ENCODE peak calls at places on chromosomes 6 and 20, in eight cellular contexts. One of them, this sample, is unnamed.

GRCh38 chr6:101534386-101534785 is 140.9 kb downstream of the GRIK2 start:
- DNase-seq in effector memory CD4-positive, alpha-beta T cell: no peak
- DNase-seq in PC-9: no peak
- DNase-seq in fibroblast of lung: peak; percentile 33
- DNase-seq in Peyer's patch: no peak
- DNase-seq in IMR-90: peak; percentile 48
- DNase-seq in AG04450: no peak
- DNase-seq in A549: no peak
- DNase-seq in this sample: no peak

GRCh38 chr6:33237731-33238130 is 29.4 kb downstream of the RING1 start:
- DNase-seq in effector memory CD4-positive, alpha-beta T cell: no peak
- DNase-seq in PC-9: no peak
- DNase-seq in fibroblast of lung: no peak
- DNase-seq in Peyer's patch: no peak
- DNase-seq in IMR-90: no peak
- DNase-seq in AG04450: no peak
- DNase-seq in A549: no peak
- DNase-seq in this sample: no peak

GRCh38 chr6:87763276-87763675 is 61.2 kb upstream of the AKIRIN2 start:
- DNase-seq in effector memory CD4-positive, alpha-beta T cell: no peak
- DNase-seq in PC-9: no peak
- DNase-seq in fibroblast of lung: no peak
- DNase-seq in Peyer's patch: no peak
- DNase-seq in IMR-90: no peak
- DNase-seq in AG04450: no peak
- DNase-seq in A549: no peak
- DNase-seq in this sample: no peak

GRCh38 chr6:134196568-134197301 is 121.2 kb downstream of the SGK1 start:
- DNase-seq in effector memory CD4-positive, alpha-beta T cell: no peak
- DNase-seq in PC-9: no peak
- DNase-seq in fibroblast of lung: no peak
- DNase-seq in Peyer's patch: no peak
- DNase-seq in IMR-90: no peak
- DNase-seq in AG04450: no peak
- DNase-seq in A549: no peak
- DNase-seq in this sample: no peak

GRCh38 chr6:118980063-118980462 is 45.1 kb upstream of the MCM9 start:
- DNase-seq in effector memory CD4-positive, alpha-beta T cell: no peak
- DNase-seq in PC-9: no peak
- DNase-seq in fibroblast of lung: peak; percentile 86
- DNase-seq in Peyer's patch: no peak
- DNase-seq in IMR-90: peak; percentile 31
- DNase-seq in AG04450: no peak
- DNase-seq in A549: no peak
- DNase-seq in this sample: no peak

GRCh38 chr6:128271011-128271410 is 249.4 kb downstream of the PTPRK start:
- DNase-seq in effector memory CD4-positive, alpha-beta T cell: no peak
- DNase-seq in PC-9: no peak
- DNase-seq in fibroblast of lung: no peak
- DNase-seq in Peyer's patch: no peak
- DNase-seq in IMR-90: no peak
- DNase-seq in AG04450: no peak
- DNase-seq in A549: no peak
- DNase-seq in this sample: no peak

GRCh38 chr6:100657678-100658330 is 193.1 kb upstream of the SIM1 start:
- DNase-seq in effector memory CD4-positive, alpha-beta T cell: no peak
- DNase-seq in PC-9: no peak
- DNase-seq in fibroblast of lung: peak; percentile 37
- DNase-seq in Peyer's patch: no peak
- DNase-seq in IMR-90: peak; percentile 3
- DNase-seq in AG04450: no peak
- DNase-seq in A549: no peak
- DNase-seq in this sample: no peak

GRCh38 chr6:115643762-115644161 is 416.9 kb downstream of the FRK start:
- DNase-seq in effector memory CD4-positive, alpha-beta T cell: no peak
- DNase-seq in PC-9: peak; percentile 24
- DNase-seq in fibroblast of lung: peak; percentile 36
- DNase-seq in Peyer's patch: no peak
- DNase-seq in IMR-90: peak; percentile 50
- DNase-seq in AG04450: peak; percentile 10
- DNase-seq in A549: no peak
- DNase-seq in this sample: peak; percentile 31

GRCh38 chr20:46317685-46318177 is 9.4 kb upstream of the CDH22 start:
- DNase-seq in effector memory CD4-positive, alpha-beta T cell: no peak
- DNase-seq in PC-9: no peak
- DNase-seq in fibroblast of lung: no peak
- DNase-seq in Peyer's patch: no peak
- DNase-seq in IMR-90: no peak
- DNase-seq in AG04450: no peak
- DNase-seq in A549: no peak
- DNase-seq in this sample: no peak

GRCh38 chr6:3844097-3844463 is 5.1 kb upstream of the FAM50B start:
- DNase-seq in effector memory CD4-positive, alpha-beta T cell: no peak
- DNase-seq in PC-9: no peak
- DNase-seq in fibroblast of lung: peak; percentile 69
- DNase-seq in Peyer's patch: no peak
- DNase-seq in IMR-90: peak; percentile 82
- DNase-seq in AG04450: no peak
- DNase-seq in A549: no peak
- DNase-seq in this sample: no peak

GRCh38 chr6:166417285-166417691 is 34.5 kb upstream of the MPC1 start:
- DNase-seq in effector memory CD4-positive, alpha-beta T cell: peak; percentile 58
- DNase-seq in PC-9: no peak
- DNase-seq in fibroblast of lung: no peak
- DNase-seq in Peyer's patch: no peak
- DNase-seq in IMR-90: no peak
- DNase-seq in AG04450: no peak
- DNase-seq in A549: no peak
- DNase-seq in this sample: no peak

GRCh38 chr20:62494980-62495797 is 19.4 kb upstream of the GATA5 start:
- DNase-seq in effector memory CD4-positive, alpha-beta T cell: no peak
- DNase-seq in PC-9: no peak
- DNase-seq in fibroblast of lung: no peak
- DNase-seq in Peyer's patch: no peak
- DNase-seq in IMR-90: no peak
- DNase-seq in AG04450: no peak
- DNase-seq in A549: no peak
- DNase-seq in this sample: no peak

GRCh38 chr20:62493886-62494285 is 18.1 kb upstream of the GATA5 start:
- DNase-seq in effector memory CD4-positive, alpha-beta T cell: no peak
- DNase-seq in PC-9: no peak
- DNase-seq in fibroblast of lung: no peak
- DNase-seq in Peyer's patch: no peak
- DNase-seq in IMR-90: no peak
- DNase-seq in AG04450: no peak
- DNase-seq in A549: no peak
- DNase-seq in this sample: no peak

GRCh38 chr20:62496525-62497218 is 20.9 kb upstream of the GATA5 start:
- DNase-seq in effector memory CD4-positive, alpha-beta T cell: no peak
- DNase-seq in PC-9: peak; percentile 34
- DNase-seq in fibroblast of lung: no peak
- DNase-seq in Peyer's patch: peak; percentile 25
- DNase-seq in IMR-90: no peak
- DNase-seq in AG04450: no peak
- DNase-seq in A549: no peak
- DNase-seq in this sample: no peak

GRCh38 chr20:62494537-62494936 is 18.7 kb upstream of the GATA5 start:
- DNase-seq in effector memory CD4-positive, alpha-beta T cell: no peak
- DNase-seq in PC-9: no peak
- DNase-seq in fibroblast of lung: no peak
- DNase-seq in Peyer's patch: peak; percentile 56
- DNase-seq in IMR-90: no peak
- DNase-seq in AG04450: no peak
- DNase-seq in A549: no peak
- DNase-seq in this sample: no peak

DNA sequence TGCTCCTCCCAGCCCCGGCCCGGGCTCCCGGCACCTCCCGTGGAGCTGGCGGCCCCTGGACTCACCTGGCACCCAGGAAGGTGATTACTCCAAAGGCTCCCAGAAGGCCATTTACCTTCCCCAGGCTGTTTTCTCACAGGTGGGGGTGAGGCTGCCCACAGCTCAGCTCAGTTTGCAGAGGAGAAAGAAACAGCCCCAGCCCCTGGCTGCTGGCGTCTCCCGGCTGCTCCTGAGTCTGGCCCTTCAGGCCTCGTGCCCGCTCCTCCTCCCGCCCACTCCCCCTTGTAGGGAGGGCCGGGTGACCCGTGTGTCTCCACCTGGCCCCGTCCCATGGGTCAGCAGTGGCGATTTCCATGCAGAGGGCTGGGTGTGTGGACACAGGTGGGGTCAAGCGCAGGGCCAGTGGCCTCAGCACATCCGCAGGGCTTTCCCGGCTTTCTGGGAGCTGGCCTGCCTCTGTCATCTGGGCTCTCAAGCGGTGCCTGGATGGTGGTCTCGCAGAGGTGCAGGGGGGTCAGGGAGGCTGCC is 20.1 kb upstream of the GATA5 start:
- DNase-seq in effector memory CD4-positive, alpha-beta T cell: no peak
- DNase-seq in PC-9: no peak
- DNase-seq in fibroblast of lung: no peak
- DNase-seq in Peyer's patch: no peak
- DNase-seq in IMR-90: no peak
- DNase-seq in AG04450: no peak
- DNase-seq in A549: no peak
- DNase-seq in this sample: no peak
- H3K4me3 ChIP-seq in effector memory CD4-positive, alpha-beta T cell: no peak overlapping the region
- H3K4me3 ChIP-seq in PC-9: no peak overlapping the region
- H3K4me3 ChIP-seq in fibroblast of lung: no peak overlapping the region
- H3K4me3 ChIP-seq in Peyer's patch: no peak overlapping the region
- H3K4me3 ChIP-seq in IMR-90: no peak overlapping the region
- H3K4me3 ChIP-seq in AG04450: no peak overlapping the region
- H3K4me3 ChIP-seq in A549: no peak overlapping the region
- H3K4me3 ChIP-seq in this sample: no peak overlapping the region

GRCh38 chr6:12313311-12313991 is 23.3 kb downstream of the EDN1 start:
- DNase-seq in effector memory CD4-positive, alpha-beta T cell: no peak
- DNase-seq in PC-9: peak; percentile 19
- DNase-seq in fibroblast of lung: no peak
- DNase-seq in Peyer's patch: no peak
- DNase-seq in IMR-90: no peak
- DNase-seq in AG04450: no peak
- DNase-seq in A549: no peak
- DNase-seq in this sample: no peak
- H3K4me3 ChIP-seq in effector memory CD4-positive, alpha-beta T cell: no peak overlapping the region
- H3K4me3 ChIP-seq in PC-9: peak overlapping the region; percentile 30
- H3K4me3 ChIP-seq in fibroblast of lung: no peak overlapping the region
- H3K4me3 ChIP-seq in Peyer's patch: no peak overlapping the region
- H3K4me3 ChIP-seq in IMR-90: no peak overlapping the region
- H3K4me3 ChIP-seq in AG04450: no peak overlapping the region
- H3K4me3 ChIP-seq in A549: peak overlapping the region; percentile 7
- H3K4me3 ChIP-seq in this sample: no peak overlapping the region

DNA sequence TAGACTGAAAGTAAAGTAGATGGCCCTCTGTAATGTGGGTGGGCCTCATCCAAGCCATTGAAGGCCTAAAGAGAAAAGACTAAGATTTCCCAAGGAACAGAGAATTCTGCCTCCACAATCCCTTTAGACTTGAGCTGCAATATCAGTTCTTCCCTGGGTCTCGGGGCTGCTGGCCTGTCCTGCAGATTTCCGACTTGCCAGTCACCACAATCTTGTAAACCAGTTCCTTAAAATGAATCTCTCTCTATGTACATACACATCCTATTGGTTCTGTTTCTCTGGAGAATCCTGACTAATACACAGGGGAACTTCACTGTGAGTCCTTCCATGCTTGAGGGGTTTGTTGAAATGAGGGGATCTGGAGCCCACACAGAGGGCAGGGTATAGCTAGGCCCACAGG is 12.9 kb downstream of the CCDC170 start:
- DNase-seq in effector memory CD4-positive, alpha-beta T cell: no peak
- DNase-seq in PC-9: no peak
- DNase-seq in fibroblast of lung: no peak
- DNase-seq in Peyer's patch: no peak
- DNase-seq in IMR-90: no peak
- DNase-seq in AG04450: no peak
- DNase-seq in A549: no peak
- DNase-seq in this sample: no peak
- H3K4me3 ChIP-seq in effector memory CD4-positive, alpha-beta T cell: no peak overlapping the region
- H3K4me3 ChIP-seq in PC-9: no peak overlapping the region
- H3K4me3 ChIP-seq in fibroblast of lung: no peak overlapping the region
- H3K4me3 ChIP-seq in Peyer's patch: no peak overlapping the region
- H3K4me3 ChIP-seq in IMR-90: no peak overlapping the region
- H3K4me3 ChIP-seq in AG04450: no peak overlapping the region
- H3K4me3 ChIP-seq in A549: no peak overlapping the region
- H3K4me3 ChIP-seq in this sample: no peak overlapping the region

DNA sequence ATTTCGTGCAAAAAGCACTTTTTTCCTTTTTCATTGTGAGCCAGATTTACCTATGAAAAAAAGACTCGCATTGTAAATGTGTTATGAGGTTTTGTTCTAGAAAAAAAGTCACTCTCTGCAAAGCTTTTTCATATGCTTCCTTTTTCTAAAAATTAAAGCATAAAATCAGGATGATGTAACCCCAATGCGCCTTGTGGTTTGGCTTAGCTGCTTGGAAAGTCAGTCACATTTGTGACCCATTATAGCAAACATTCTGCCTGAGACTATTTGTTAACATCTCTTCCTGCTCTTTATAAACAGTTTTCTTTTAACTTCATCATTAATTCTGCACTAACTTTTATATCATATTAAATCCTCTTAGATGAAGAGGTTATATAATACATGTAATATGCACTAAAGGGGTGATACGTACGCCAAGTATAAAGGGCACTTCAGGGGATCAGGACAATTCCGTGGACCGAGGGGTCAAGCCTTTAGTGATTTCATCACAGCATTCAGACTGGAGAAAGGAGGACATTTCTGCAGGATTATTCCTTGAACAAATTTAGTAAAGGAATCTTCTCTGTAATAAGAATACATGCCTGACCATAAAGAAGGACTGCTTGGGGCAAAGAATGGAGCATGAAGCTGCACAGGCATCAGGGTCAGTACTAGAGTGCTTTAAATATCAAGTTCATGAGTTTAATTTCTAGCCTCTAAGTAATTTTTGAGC is 48.1 kb upstream of the SMLR1 start:
- DNase-seq in effector memory CD4-positive, alpha-beta T cell: no peak
- DNase-seq in PC-9: no peak
- DNase-seq in fibroblast of lung: peak; percentile 87
- DNase-seq in Peyer's patch: no peak
- DNase-seq in IMR-90: peak; percentile 79
- DNase-seq in AG04450: peak; percentile 36
- DNase-seq in A549: no peak
- DNase-seq in this sample: peak; percentile 43
- H3K4me3 ChIP-seq in effector memory CD4-positive, alpha-beta T cell: no peak overlapping the region
- H3K4me3 ChIP-seq in PC-9: no peak overlapping the region
- H3K4me3 ChIP-seq in fibroblast of lung: peak overlapping the region; percentile 12
- H3K4me3 ChIP-seq in Peyer's patch: no peak overlapping the region
- H3K4me3 ChIP-seq in IMR-90: no peak overlapping the region
- H3K4me3 ChIP-seq in AG04450: no peak overlapping the region
- H3K4me3 ChIP-seq in A549: no peak overlapping the region
- H3K4me3 ChIP-seq in this sample: peak overlapping the region; percentile 7

GRCh38 chr20:59141818-59142581 is 21.6 kb upstream of the ZNF831 start:
- DNase-seq in effector memory CD4-positive, alpha-beta T cell: no peak
- DNase-seq in PC-9: peak; percentile 5
- DNase-seq in fibroblast of lung: no peak
- DNase-seq in Peyer's patch: no peak
- DNase-seq in IMR-90: peak; percentile 2
- DNase-seq in AG04450: no peak
- DNase-seq in A549: no peak
- DNase-seq in this sample: no peak
- H3K4me3 ChIP-seq in effector memory CD4-positive, alpha-beta T cell: no peak overlapping the region
- H3K4me3 ChIP-seq in PC-9: no peak overlapping the region
- H3K4me3 ChIP-seq in fibroblast of lung: no peak overlapping the region
- H3K4me3 ChIP-seq in Peyer's patch: no peak overlapping the region
- H3K4me3 ChIP-seq in IMR-90: no peak overlapping the region
- H3K4me3 ChIP-seq in AG04450: no peak overlapping the region
- H3K4me3 ChIP-seq in A549: no peak overlapping the region
- H3K4me3 ChIP-seq in this sample: no peak overlapping the region

GRCh38 chr6:158322724-158323560 is 10.7 kb downstream of the TULP4 start:
- DNase-seq in effector memory CD4-positive, alpha-beta T cell: no peak
- DNase-seq in PC-9: no peak
- DNase-seq in fibroblast of lung: peak; percentile 68
- DNase-seq in Peyer's patch: no peak
- DNase-seq in IMR-90: peak; percentile 81
- DNase-seq in AG04450: no peak
- DNase-seq in A549: peak; percentile 14
- DNase-seq in this sample: peak; percentile 37
- H3K4me3 ChIP-seq in effector memory CD4-positive, alpha-beta T cell: no peak overlapping the region
- H3K4me3 ChIP-seq in PC-9: no peak overlapping the region
- H3K4me3 ChIP-seq in fibroblast of lung: no peak overlapping the region
- H3K4me3 ChIP-seq in Peyer's patch: no peak overlapping the region
- H3K4me3 ChIP-seq in IMR-90: no peak overlapping the region
- H3K4me3 ChIP-seq in AG04450: no peak overlapping the region
- H3K4me3 ChIP-seq in A549: no peak overlapping the region
- H3K4me3 ChIP-seq in this sample: no peak overlapping the region

This sample was measured in AG09309.